ENCODE peak calls at places on chromosomes 5 and 9, in four cellular contexts. One of them, this sample, is unnamed.
A peak's percentile ranks its signal among the peaks of the same experiment; 100 is the strongest.

GRCh38 chr5:78162253-78162862 is 132.1 kb downstream of the AP3B1 start:
- DNase-seq in A549: peak; percentile 57
- DNase-seq in colonic mucosa: no peak
- DNase-seq in ovary: no peak
- DNase-seq in this sample: no peak

GRCh38 chr5:172501708-172502379 is 47.5 kb upstream of the SH3PXD2B start:
- DNase-seq in A549: no peak
- DNase-seq in colonic mucosa: peak; percentile 13
- DNase-seq in ovary: peak; percentile 5
- DNase-seq in this sample: no peak

GRCh38 chr5:40991168-40991980 is 79.8 kb downstream of the MROH2B start:
- DNase-seq in A549: peak; percentile 29
- DNase-seq in colonic mucosa: peak; percentile 29
- DNase-seq in ovary: peak; percentile 78
- DNase-seq in this sample: no peak

GRCh38 chr9:129289883-129290282 is 111.8 kb upstream of the IER5L start:
- DNase-seq in A549: no peak
- DNase-seq in colonic mucosa: no peak
- DNase-seq in ovary: no peak
- DNase-seq in this sample: no peak

GRCh38 chr9:19409406-19410194 is 791 bp downstream of the ACER2 start:
- DNase-seq in A549: peak; percentile 35
- DNase-seq in colonic mucosa: peak; percentile 44
- DNase-seq in ovary: peak; percentile 18
- DNase-seq in this sample: peak; percentile 73

GRCh38 chr9:33263936-33264472 is 504 bp downstream of the BAG1 start:
- DNase-seq in A549: no peak
- DNase-seq in colonic mucosa: peak; percentile 73
- DNase-seq in ovary: no peak
- DNase-seq in this sample: peak; percentile 61

GRCh38 chr5:1429501-1429900 is 15.7 kb downstream of the SLC6A3 start:
- DNase-seq in A549: no peak
- DNase-seq in colonic mucosa: no peak
- DNase-seq in ovary: no peak
- DNase-seq in this sample: no peak

GRCh38 chr9:134323741-134324358 is 2.4 kb upstream of the RXRA start:
- DNase-seq in A549: no peak
- DNase-seq in colonic mucosa: peak; percentile 78
- DNase-seq in ovary: peak; percentile 20
- DNase-seq in this sample: peak; percentile 51

GRCh38 chr9:130089141-130089540 is 35.4 kb downstream of the GPR107 start:
- DNase-seq in A549: no peak
- DNase-seq in colonic mucosa: no peak
- DNase-seq in ovary: no peak
- DNase-seq in this sample: no peak

GRCh38 chr5:173772407-173773059 is 115.6 kb upstream of the CPEB4 start:
- DNase-seq in A549: no peak
- DNase-seq in colonic mucosa: no peak
- DNase-seq in ovary: no peak
- DNase-seq in this sample: no peak

GRCh38 chr5:152288499-152288898 is 116.6 kb downstream of the NMUR2 start:
- DNase-seq in A549: no peak
- DNase-seq in colonic mucosa: no peak
- DNase-seq in ovary: no peak
- DNase-seq in this sample: no peak

GRCh38 chr9:118961857-118962256 is 407.4 kb downstream of the BRINP1 start:
- DNase-seq in A549: peak; percentile 2
- DNase-seq in colonic mucosa: no peak
- DNase-seq in ovary: no peak
- DNase-seq in this sample: no peak

GRCh38 chr9:106835840-106836239 is 27.1 kb upstream of the ZNF462 start:
- DNase-seq in A549: no peak
- DNase-seq in colonic mucosa: no peak
- DNase-seq in ovary: no peak
- DNase-seq in this sample: no peak

GRCh38 chr5:164188733-164189148 is 683.3 kb downstream of the MAT2B start:
- DNase-seq in A549: no peak
- DNase-seq in colonic mucosa: no peak
- DNase-seq in ovary: no peak
- DNase-seq in this sample: no peak

GRCh38 chr5:64462391-64462790 is 43.4 kb upstream of the RGS7BP start:
- DNase-seq in A549: no peak
- DNase-seq in colonic mucosa: no peak
- DNase-seq in ovary: no peak
- DNase-seq in this sample: no peak

GRCh38 chr9:86185872-86186271 is 73.6 kb downstream of the C9orf153 start:
- DNase-seq in A549: no peak
- DNase-seq in colonic mucosa: no peak
- DNase-seq in ovary: no peak
- DNase-seq in this sample: no peak

GRCh38 chr5:54415896-54416640 is 39.4 kb upstream of the HSPB3 start:
- DNase-seq in A549: peak; percentile 56
- DNase-seq in colonic mucosa: no peak
- DNase-seq in ovary: no peak
- DNase-seq in this sample: no peak

GRCh38 chr5:54186108-54186507 is 124.3 kb downstream of the ARL15 start:
- DNase-seq in A549: no peak
- DNase-seq in colonic mucosa: no peak
- DNase-seq in ovary: no peak
- DNase-seq in this sample: no peak

GRCh38 chr9:72936266-72936665 is 16.6 kb downstream of the ALDH1A1 start:
- DNase-seq in A549: no peak
- DNase-seq in colonic mucosa: no peak
- DNase-seq in ovary: no peak
- DNase-seq in this sample: no peak

GRCh38 chr9:131731237-131731995 is 8.5 kb downstream of the RAPGEF1 start:
- DNase-seq in A549: no peak
- DNase-seq in colonic mucosa: no peak
- DNase-seq in ovary: no peak
- DNase-seq in this sample: no peak

GRCh38 chr9:124964604-124965003 is 23.7 kb upstream of the GOLGA1 start:
- DNase-seq in A549: no peak
- DNase-seq in colonic mucosa: no peak
- DNase-seq in ovary: no peak
- DNase-seq in this sample: no peak

GRCh38 chr5:174364676-174365075 is 319.2 kb downstream of the NSG2 start:
- DNase-seq in A549: no peak
- DNase-seq in colonic mucosa: no peak
- DNase-seq in ovary: no peak
- DNase-seq in this sample: no peak

GRCh38 chr9:112784020-112784788 is 33.6 kb downstream of the SNX30 start:
- DNase-seq in A549: no peak
- DNase-seq in colonic mucosa: no peak
- DNase-seq in ovary: no peak
- DNase-seq in this sample: no peak

GRCh38 chr5:72848474-72849428 is 32.3 kb downstream of the TNPO1 start:
- DNase-seq in A549: peak; percentile 40
- DNase-seq in colonic mucosa: peak; percentile 66
- DNase-seq in ovary: peak; percentile 60
- DNase-seq in this sample: peak; percentile 10

GRCh38 chr5:173970878-173971650 is 17.9 kb upstream of the C5orf47 start:
- DNase-seq in A549: no peak
- DNase-seq in colonic mucosa: no peak
- DNase-seq in ovary: no peak
- DNase-seq in this sample: no peak

GRCh38 chr5:116395178-116395577 is 179.4 kb downstream of the SEMA6A start:
- DNase-seq in A549: no peak
- DNase-seq in colonic mucosa: no peak
- DNase-seq in ovary: no peak
- DNase-seq in this sample: no peak

GRCh38 chr5:2376486-2376885 is 375.0 kb downstream of the IRX2 start:
- DNase-seq in A549: no peak
- DNase-seq in colonic mucosa: no peak
- DNase-seq in ovary: no peak
- DNase-seq in this sample: no peak

GRCh38 chr9:27673626-27674025 is 100.3 kb upstream of the C9orf72 start:
- DNase-seq in A549: no peak
- DNase-seq in colonic mucosa: no peak
- DNase-seq in ovary: no peak
- DNase-seq in this sample: no peak

GRCh38 chr9:133693116-133693515 is 45.0 kb downstream of the SARDH start:
- DNase-seq in A549: no peak
- DNase-seq in colonic mucosa: no peak
- DNase-seq in ovary: no peak
- DNase-seq in this sample: no peak

GRCh38 chr5:173420108-173420507 is 91.9 kb upstream of the STC2 start:
- DNase-seq in A549: no peak
- DNase-seq in colonic mucosa: no peak
- DNase-seq in ovary: no peak
- DNase-seq in this sample: no peak

GRCh38 chr5:154221371-154221896 is 30.9 kb downstream of the GALNT10 start:
- DNase-seq in A549: no peak
- DNase-seq in colonic mucosa: no peak
- DNase-seq in ovary: no peak
- DNase-seq in this sample: no peak

GRCh38 chr5:14810282-14810681 is 61.3 kb downstream of the ANKH start:
- DNase-seq in A549: no peak
- DNase-seq in colonic mucosa: no peak
- DNase-seq in ovary: no peak
- DNase-seq in this sample: no peak

GRCh38 chr9:6566409-6567139 is 79.0 kb downstream of the GLDC start:
- DNase-seq in A549: peak; percentile 90
- DNase-seq in colonic mucosa: no peak
- DNase-seq in ovary: no peak
- DNase-seq in this sample: no peak

GRCh38 chr5:129074903-129075302 is 19.6 kb upstream of the ISOC1 start:
- DNase-seq in A549: no peak
- DNase-seq in colonic mucosa: no peak
- DNase-seq in ovary: no peak
- DNase-seq in this sample: no peak

GRCh38 chr9:121598167-121599000 is 53.0 kb upstream of the DAB2IP start:
- DNase-seq in A549: no peak
- DNase-seq in colonic mucosa: peak; percentile 67
- DNase-seq in ovary: peak; percentile 85
- DNase-seq in this sample: no peak

GRCh38 chr9:5817776-5818336 is 15.1 kb downstream of the ERMP1 start:
- DNase-seq in A549: peak; percentile 73
- DNase-seq in colonic mucosa: no peak
- DNase-seq in ovary: no peak
- DNase-seq in this sample: no peak

GRCh38 chr9:131539223-131539923 is 6.0 kb upstream of the PRRT1B start:
- DNase-seq in A549: no peak
- DNase-seq in colonic mucosa: no peak
- DNase-seq in ovary: no peak
- DNase-seq in this sample: no peak

GRCh38 chr5:132772291-132773070 is 4.6 kb downstream of the SEPTIN8 start:
- DNase-seq in A549: no peak
- DNase-seq in colonic mucosa: no peak
- DNase-seq in ovary: no peak
- DNase-seq in this sample: no peak
- H3K27ac ChIP-seq in A549: no peak overlapping the region
- H3K27ac ChIP-seq in colonic mucosa: no peak overlapping the region
- H3K27ac ChIP-seq in ovary: no peak overlapping the region
- H3K27ac ChIP-seq in this sample: peak overlapping the region; percentile 88

DNA sequence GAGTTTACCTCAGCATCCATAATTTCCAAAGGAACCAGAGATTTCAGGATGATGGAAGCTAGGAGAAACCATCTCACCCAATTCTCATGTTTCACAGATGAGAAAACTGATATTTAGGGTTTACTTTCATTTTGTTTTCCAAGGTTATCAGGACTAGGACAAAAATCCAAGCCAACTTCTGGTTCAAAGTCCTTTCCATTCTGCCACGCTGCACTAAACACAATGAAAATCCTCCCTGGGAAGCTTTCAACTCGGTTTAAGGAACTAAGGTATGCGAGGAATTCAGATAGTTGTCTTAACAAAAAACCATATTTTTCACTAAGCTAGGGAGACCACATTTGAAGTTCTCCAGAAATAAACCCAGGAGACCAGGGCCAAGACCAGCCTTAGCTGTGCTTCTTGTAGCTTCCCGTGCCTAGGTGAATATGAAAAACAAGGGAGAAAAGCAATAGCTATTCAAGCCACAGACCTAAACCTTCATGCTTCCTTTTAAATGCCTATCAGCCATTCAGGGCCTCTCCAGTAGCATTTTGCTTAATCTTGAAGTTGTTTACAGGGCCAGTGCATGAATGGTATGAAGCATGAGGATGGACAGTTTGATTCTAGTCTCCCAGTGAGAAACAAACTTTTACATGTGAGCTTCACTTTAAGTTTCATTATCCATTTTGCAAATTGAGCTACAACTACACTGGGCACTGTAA is 167.9 kb downstream of the DENND1A start:
- DNase-seq in A549: no peak
- DNase-seq in colonic mucosa: no peak
- DNase-seq in ovary: no peak
- DNase-seq in this sample: no peak
- H3K27ac ChIP-seq in A549: no peak overlapping the region
- H3K27ac ChIP-seq in colonic mucosa: no peak overlapping the region
- H3K27ac ChIP-seq in ovary: no peak overlapping the region
- H3K27ac ChIP-seq in this sample: peak overlapping the region; percentile 4

GRCh38 chr5:177435847-177436536 is 9.5 kb downstream of the GRK6 start:
- DNase-seq in A549: no peak
- DNase-seq in colonic mucosa: no peak
- DNase-seq in ovary: no peak
- DNase-seq in this sample: no peak
- H3K27ac ChIP-seq in A549: no peak overlapping the region
- H3K27ac ChIP-seq in colonic mucosa: no peak overlapping the region
- H3K27ac ChIP-seq in ovary: no peak overlapping the region
- H3K27ac ChIP-seq in this sample: no peak overlapping the region

DNA sequence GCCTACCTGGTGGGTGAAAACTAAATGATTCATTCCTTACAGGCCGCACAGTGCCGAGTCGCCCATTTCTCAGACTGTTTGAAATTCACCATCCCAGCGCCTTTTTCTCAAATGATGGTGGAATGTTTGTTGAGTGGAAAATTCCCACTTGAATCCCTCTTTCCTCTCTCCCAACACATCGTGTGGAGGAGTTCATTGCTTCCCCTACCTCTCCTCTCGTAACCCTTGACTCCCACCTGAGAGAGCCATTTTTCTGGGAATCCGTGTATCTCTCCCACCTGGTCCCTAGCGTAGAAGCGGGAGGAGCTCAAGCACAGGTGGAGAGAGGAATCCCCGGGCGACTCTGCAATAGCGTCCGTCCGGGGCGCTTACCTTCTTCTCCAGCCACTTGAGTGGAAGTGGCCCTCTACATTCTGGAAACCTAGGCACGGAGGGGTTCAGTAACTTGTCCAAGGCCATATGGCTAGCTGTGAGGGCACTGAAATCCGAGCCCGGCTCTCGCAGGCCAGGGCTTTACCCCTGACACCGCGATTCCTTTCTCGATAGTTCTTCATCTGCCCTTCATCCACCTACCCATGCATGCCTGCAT is 661 bp downstream of the OSMR start:
- DNase-seq in A549: peak; percentile 22
- DNase-seq in colonic mucosa: no peak
- DNase-seq in ovary: no peak
- DNase-seq in this sample: no peak
- H3K27ac ChIP-seq in A549: peak overlapping the region; percentile 97
- H3K27ac ChIP-seq in colonic mucosa: peak overlapping the region; percentile 80
- H3K27ac ChIP-seq in ovary: peak overlapping the region; percentile 59
- H3K27ac ChIP-seq in this sample: peak overlapping the region; percentile 56